ENCODE peak calls at places on chromosomes 11 and 22, in ten cellular contexts. B is H1, T is MCF 10A, C is left ventricle myocardium inferior, X is WTC11, N is pancreas, D is tibial artery, F is fibroblast of pulmonary artery, S is body of pancreas, Y is lung. A is an unnamed sample.

GRCh38 chr22:36373258-36373579 is 14.5 kb downstream of the MYH9 start:
- DNase-seq in F (no peak), B (no peak), S (no peak), C (peak; percentile 60), T (no peak), D (peak; percentile 80), Y (peak; percentile 84), N (peak; percentile 50), X (no peak), A (peak; percentile 93)

GRCh38 chr11:46914910-46915309 is 3.4 kb downstream of the LRP4 start:
- DNase-seq in C (no peak), Y (no peak), T (no peak), X (no peak), S (no peak), B (no peak), N (no peak), F (no peak), D (no peak), A (no peak)

GRCh38 chr22:29299136-29299900 is 7.1 kb upstream of the GAS2L1 start:
- DNase-seq in X (no peak), D (no peak), N (no peak), Y (no peak), C (no peak), T (no peak), F (no peak), B (no peak), S (peak; percentile 14), A (no peak)

GRCh38 chr11:77381749-77382693 is 80.5 kb upstream of the GDPD4 start:
- DNase-seq in F (peak; percentile 47), Y (no peak), C (no peak), B (no peak), X (no peak), D (no peak), N (no peak), S (no peak), T (no peak), A (no peak)

GRCh38 chr22:39446239-39446721 is 10.5 kb upstream of the MGAT3 start:
- DNase-seq in Y (no peak), C (no peak), N (no peak), D (no peak), X (peak; percentile 64), T (no peak), F (no peak), S (no peak), B (peak; percentile 69), A (no peak)

GRCh38 chr11:13324709-13325108 is 47.1 kb downstream of the BMAL1 start:
- DNase-seq in N (no peak), T (no peak), F (no peak), B (no peak), Y (no peak), C (no peak), D (no peak), S (no peak), X (no peak), A (no peak)

GRCh38 chr11:60919956-60920355 is 4.3 kb upstream of the TMEM132A start:
- DNase-seq in Y (no peak), X (no peak), S (no peak), D (no peak), T (no peak), B (no peak), C (no peak), N (no peak), F (no peak), A (no peak)

GRCh38 chr11:79269923-79270322 is 170.9 kb downstream of the TENM4 start:
- DNase-seq in S (no peak), X (peak; percentile 31), D (no peak), T (no peak), C (no peak), F (no peak), B (no peak), Y (no peak), N (no peak), A (peak; percentile 35)

GRCh38 chr11:72295471-72295870 is 51.5 kb upstream of the PHOX2A start:
- DNase-seq in T (no peak), N (no peak), X (no peak), C (no peak), F (no peak), D (no peak), B (peak; percentile 26), Y (no peak), S (no peak), A (no peak)

GRCh38 chr22:44963055-44963454 is 46.8 kb downstream of the PHF21B start:
- DNase-seq in T (no peak), S (no peak), D (no peak), C (no peak), F (no peak), B (no peak), Y (no peak), N (no peak), X (no peak), A (no peak)

GRCh38 chr11:111978028-111978771 is 41.1 kb downstream of the DIXDC1 start:
- DNase-seq in X (peak; percentile 56), N (no peak), C (peak; percentile 37), Y (no peak), T (peak; percentile 78), B (peak; percentile 59), F (peak; percentile 83), S (no peak), D (peak; percentile 90), A (no peak)

GRCh38 chr11:42034821-42035220 is 575.4 kb upstream of the LRRC4C start:
- DNase-seq in C (no peak), D (no peak), N (no peak), X (no peak), F (no peak), S (no peak), B (no peak), Y (no peak), T (no peak), A (no peak)

GRCh38 chr11:114284021-114284420 is 12.2 kb upstream of the NNMT start:
- DNase-seq in T (peak; percentile 57), B (peak; percentile 26), F (no peak), C (no peak), N (no peak), D (no peak), X (no peak), Y (peak; percentile 28), S (no peak), A (no peak)

GRCh38 chr11:128467610-128468041 is 119.7 kb downstream of the ETS1 start:
- DNase-seq in X (no peak), D (peak; percentile 85), C (no peak), N (no peak), B (no peak), T (peak; percentile 58), S (no peak), Y (no peak), F (peak; percentile 94), A (no peak)

GRCh38 chr11:58742981-58743880 is 11.5 kb upstream of the GLYAT start:
- DNase-seq in X (no peak), D (no peak), F (no peak), B (no peak), T (no peak), Y (no peak), S (no peak), C (no peak), N (no peak), A (no peak)

GRCh38 chr11:102733232-102733875 is 8.6 kb upstream of the MMP8 start:
- DNase-seq in D (no peak), N (peak; percentile 47), B (peak; percentile 88), S (peak; percentile 67), F (peak; percentile 62), C (peak; percentile 19), Y (peak; percentile 66), X (peak; percentile 86), T (peak; percentile 82), A (no peak)
- TF ChIP-seq CTCF in D (peak; percentile 16), N (peak; percentile 73), B (peak; percentile 88), S (peak; percentile 63), F (peak; percentile 85), C (peak; percentile 67), Y (peak; percentile 41), X (peak; percentile 84), T (peak; percentile 86), A (no peak)

GRCh38 chr11:115672412-115672811 is 168.2 kb upstream of the CADM1 start:
- DNase-seq in X (no peak), S (no peak), C (no peak), Y (no peak), N (no peak), T (no peak), F (no peak), D (no peak), B (no peak), A (no peak)
- TF ChIP-seq CTCF in X (no peak), S (no peak), C (no peak), Y (no peak), N (no peak), T (no peak), F (no peak), D (no peak), B (no peak), A (no peak)

GRCh38 chr11:10497371-10498021 is 42.4 kb downstream of the AMPD3 start:
- DNase-seq in Y (peak; percentile 19), C (no peak), B (no peak), S (no peak), T (no peak), N (no peak), F (no peak), D (peak; percentile 54), X (no peak), A (no peak)

GRCh38 chr11:10500263-10500601 is 40.8 kb downstream of the RNF141 start:
- DNase-seq in C (no peak), B (no peak), F (no peak), X (no peak), S (no peak), D (no peak), N (no peak), Y (no peak), T (no peak), A (no peak)

GRCh38 chr11:10499452-10500262 is 41.3 kb downstream of the RNF141 start:
- DNase-seq in Y (peak; percentile 28), T (peak; percentile 54), B (no peak), F (no peak), S (no peak), N (no peak), D (peak; percentile 66), X (no peak), C (no peak), A (no peak)

GRCh38 chr11:10498022-10498400 is 42.9 kb downstream of the AMPD3 start:
- DNase-seq in T (no peak), X (no peak), B (no peak), S (no peak), Y (peak; percentile 25), F (no peak), C (no peak), D (peak; percentile 48), N (no peak), A (no peak)

GRCh38 chr11:10498426-10499250 is 42.3 kb downstream of the RNF141 start:
- DNase-seq in F (no peak), B (peak; percentile 45), C (no peak), T (no peak), S (no peak), D (peak; percentile 59), Y (peak; percentile 25), X (no peak), N (no peak), A (no peak)
- TF ChIP-seq CTCF in F (no peak), B (no peak), C (no peak), T (no peak), S (no peak), D (no peak), Y (no peak), X (no peak), N (no peak), A (no peak)

DNA sequence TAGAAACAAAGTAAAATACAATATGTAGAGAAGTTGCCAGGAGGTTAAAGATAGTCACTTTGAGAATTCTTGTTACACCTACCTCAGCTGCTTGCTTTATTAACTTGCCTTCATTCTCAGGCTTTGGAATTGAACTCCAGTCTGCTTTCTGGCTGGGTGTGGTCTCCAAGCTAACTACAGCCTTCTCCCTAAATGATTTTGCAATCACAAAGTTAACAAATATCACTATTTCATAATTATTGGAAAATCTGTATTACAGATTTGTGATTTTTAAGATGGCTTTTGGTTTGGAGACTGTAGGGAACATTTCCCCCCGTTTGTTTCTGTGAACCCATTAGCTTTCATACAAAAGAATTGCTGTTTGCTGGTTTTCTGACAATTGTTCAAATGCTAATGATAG is 2.2 kb downstream of the PLAAT5 start:
- DNase-seq in S (no peak), Y (no peak), N (no peak), T (no peak), X (no peak), D (no peak), C (no peak), B (no peak), F (no peak), A (no peak)
- TF ChIP-seq CTCF in S (no peak), Y (no peak), N (no peak), T (no peak), X (no peak), D (no peak), C (no peak), B (no peak), F (no peak), A (no peak)

A was measured in thyroid gland.